ENCODE peak calls at places on chromosomes 12 and 14, in four cellular contexts. P, E, Z and L are unnamed samples.

GRCh38 chr12:15842106-15842505 is 40.1 kb upstream of the STRAP start:
- DNase-seq in P (no peak), E (peak; percentile 19), Z (peak; percentile 98), L (no peak)

GRCh38 chr12:124545508-124546418 is 21.6 kb downstream of the NCOR2 start:
- DNase-seq in P (no peak), E (no peak), Z (peak; percentile 43), L (peak; percentile 76)

GRCh38 chr12:120230326-120230973 is 29.5 kb upstream of the RPLP0 start:
- DNase-seq in P (peak; percentile 88), E (peak; percentile 97), Z (peak; percentile 98), L (no peak)

GRCh38 chr14:99459491-99460100 is 21.1 kb downstream of the SETD3 start:
- DNase-seq in P (no peak), E (no peak), Z (no peak), L (no peak)

GRCh38 chr14:56349942-56350341 is 229.7 kb upstream of the TMEM260 start:
- DNase-seq in P (no peak), E (no peak), Z (no peak), L (no peak)

GRCh38 chr14:54211562-54212308 is 185.1 kb upstream of the CDKN3 start:
- DNase-seq in P (no peak), E (peak; percentile 7), Z (peak; percentile 79), L (no peak)

GRCh38 chr14:54889919-54890318 is 12.7 kb downstream of the GCH1 start:
- DNase-seq in P (no peak), E (no peak), Z (peak; percentile 20), L (no peak)

GRCh38 chr14:49134940-49135339 is 451.2 kb downstream of the RPS29 start:
- DNase-seq in P (no peak), E (peak; percentile 2), Z (no peak), L (no peak)

GRCh38 chr12:10634427-10634826 is 21.0 kb upstream of the MAGOHB start:
- DNase-seq in P (no peak), E (no peak), Z (peak; percentile 71), L (no peak)

GRCh38 chr12:27785882-27786570 is 6.0 kb upstream of the MANSC4 start:
- DNase-seq in P (no peak), E (no peak), Z (peak; percentile 93), L (peak; percentile 46)

GRCh38 chr12:30622509-30622908 is 73.2 kb downstream of the IPO8 start:
- DNase-seq in P (no peak), E (peak; percentile 13), Z (peak; percentile 73), L (no peak)

GRCh38 chr12:47954058-47954457 is 9.3 kb upstream of the TMEM106C start:
- DNase-seq in P (no peak), E (no peak), Z (no peak), L (no peak)

GRCh38 chr12:117100851-117101673 is 1.8 kb upstream of the TESC start:
- DNase-seq in P (no peak), E (peak; percentile 54), Z (no peak), L (peak; percentile 75)

GRCh38 chr14:78405071-78405856 is 235.1 kb downstream of the NRXN3 start:
- DNase-seq in P (no peak), E (no peak), Z (no peak), L (no peak)

GRCh38 chr12:107475900-107476299 is 209.7 kb upstream of the PWP1 start:
- DNase-seq in P (no peak), E (no peak), Z (no peak), L (no peak)

GRCh38 chr14:55129428-55130193 is 559 bp downstream of the LGALS3 start:
- DNase-seq in P (peak; percentile 71), E (peak; percentile 72), Z (peak; percentile 74), L (no peak)

GRCh38 chr12:82757059-82757458 is 70.4 kb downstream of the TMTC2 start:
- DNase-seq in P (no peak), E (no peak), Z (no peak), L (no peak)

GRCh38 chr12:5272061-5272820 is 159.7 kb upstream of the NTF3 start:
- DNase-seq in P (no peak), E (no peak), Z (no peak), L (no peak)

GRCh38 chr12:85996280-85996679 is 122.2 kb downstream of the NTS start:
- DNase-seq in P (no peak), E (no peak), Z (no peak), L (no peak)

GRCh38 chr12:42237853-42238239 is 202 bp downstream of the YAF2 start:
- DNase-seq in P (no peak), E (no peak), Z (no peak), L (no peak)

GRCh38 chr14:89519000-89519399 is 102.0 kb upstream of the FOXN3 start:
- DNase-seq in P (no peak), E (no peak), Z (peak; percentile 96), L (no peak)

GRCh38 chr12:129819391-129819790 is 84.4 kb downstream of the TMEM132D start:
- DNase-seq in P (no peak), E (no peak), Z (no peak), L (no peak)

GRCh38 chr12:4535871-4536270 is 2.8 kb upstream of the RAD51AP1 start:
- DNase-seq in P (no peak), E (no peak), Z (no peak), L (no peak)

GRCh38 chr14:56659361-56659760 is 79.8 kb downstream of the TMEM260 start:
- DNase-seq in P (no peak), E (no peak), Z (no peak), L (no peak)

GRCh38 chr14:93184391-93185332 is at the start of the genes LYSET and MOAP1:
- DNase-seq in P (peak; percentile 84), E (peak; percentile 88), Z (peak; percentile 79), L (peak; percentile 83)
- TF ChIP-seq CTCF in P (no peak), E (no peak), Z (peak; percentile 14), L (no peak)

GRCh38 chr12:55698241-55698955 is 9.3 kb downstream of the ITGA7 start:
- DNase-seq in P (no peak), E (no peak), Z (no peak), L (no peak)
- H3K27ac ChIP-seq in P (no peak overlapping the region), E (no peak overlapping the region), Z (no peak overlapping the region), L (no peak overlapping the region)

DNA sequence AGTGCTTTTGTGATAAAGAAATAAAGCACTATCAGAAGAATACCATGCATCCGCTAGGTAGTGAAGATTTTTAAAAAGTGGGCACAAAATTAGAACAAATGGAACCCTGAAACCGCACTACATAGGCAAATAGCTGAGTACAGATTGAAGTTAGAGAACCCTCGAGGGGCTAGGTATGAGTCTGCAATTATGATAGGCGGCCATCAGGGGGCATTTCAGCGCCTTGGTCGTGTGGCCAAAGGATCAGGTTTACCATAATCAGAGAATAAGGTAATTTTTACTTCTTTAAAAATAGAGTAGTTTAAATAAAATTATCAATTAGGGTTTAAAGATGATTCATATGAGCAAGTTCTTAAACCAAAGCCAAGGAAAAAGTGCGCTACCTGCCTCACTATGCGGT is 129.8 kb downstream of the TMX1 start:
- DNase-seq in P (no peak), E (peak; percentile 5), Z (no peak), L (peak; percentile 3)
- TF ChIP-seq CTCF in P (no peak), E (peak; percentile 49), Z (no peak), L (peak; percentile 8)

GRCh38 chr12:52199294-52199920 is 7.6 kb upstream of the KRT80 start:
- DNase-seq in P (no peak), E (no peak), Z (no peak), L (no peak)
- H3K27ac ChIP-seq in P (no peak overlapping the region), E (peak overlapping the region; percentile 96), Z (no peak overlapping the region), L (peak overlapping the region; percentile 97)